ENCODE peak calls at places on chromosomes 5 and 9, in seven cellular contexts. S, Q, R, Z, X, F and E are unnamed samples.

GRCh38 chr9:133591985-133592384 is 17.2 kb downstream of the FAM163B start:
- DNase-seq in S (no peak), Q (no peak), R (no peak), Z (no peak), X (no peak), F (no peak), E (no peak)

GRCh38 chr5:6755941-6756340 is 42.7 kb downstream of the TENT4A start:
- DNase-seq in S (no peak), Q (no peak), R (no peak), Z (no peak), X (no peak), F (peak; percentile 51), E (no peak)

GRCh38 chr5:65907138-65907537 is 19.2 kb upstream of the ERBIN start:
- DNase-seq in S (no peak), Q (no peak), R (no peak), Z (no peak), X (no peak), F (no peak), E (no peak)

GRCh38 chr5:138037907-138038633 is 5.2 kb upstream of the FAM13B start:
- DNase-seq in S (no peak), Q (no peak), R (no peak), Z (no peak), X (no peak), F (no peak), E (no peak)

GRCh38 chr5:173872887-173873286 is 15.3 kb upstream of the CPEB4 start:
- DNase-seq in S (no peak), Q (no peak), R (no peak), Z (no peak), X (no peak), F (no peak), E (no peak)

GRCh38 chr9:123176230-123176629 is 92.2 kb downstream of the STRBP start:
- DNase-seq in S (no peak), Q (no peak), R (peak; percentile 47), Z (no peak), X (no peak), F (no peak), E (no peak)

GRCh38 chr5:162503796-162504195 is 436.2 kb downstream of the GABRG2 start:
- DNase-seq in S (no peak), Q (no peak), R (no peak), Z (no peak), X (no peak), F (no peak), E (no peak)

GRCh38 chr9:130490981-130491380 is 46.2 kb downstream of the ASS1 start:
- DNase-seq in S (no peak), Q (no peak), R (no peak), Z (no peak), X (no peak), F (no peak), E (no peak)

GRCh38 chr9:113316032-113316431 is 12.9 kb upstream of the RNF183 start:
- DNase-seq in S (no peak), Q (no peak), R (no peak), Z (no peak), X (no peak), F (no peak), E (no peak)

GRCh38 chr9:113309204-113309813 is 6.1 kb upstream of the RNF183 start:
- DNase-seq in S (peak; percentile 41), Q (no peak), R (peak; percentile 59), Z (peak; percentile 37), X (no peak), F (no peak), E (peak; percentile 28)

GRCh38 chr9:113317777-113318176 is 14.6 kb upstream of the RNF183 start:
- DNase-seq in S (no peak), Q (no peak), R (no peak), Z (no peak), X (no peak), F (no peak), E (no peak)

GRCh38 chr9:113310538-113310937 is 7.4 kb upstream of the RNF183 start:
- DNase-seq in S (no peak), Q (no peak), R (no peak), Z (peak; percentile 13), X (no peak), F (no peak), E (no peak)

DNA sequence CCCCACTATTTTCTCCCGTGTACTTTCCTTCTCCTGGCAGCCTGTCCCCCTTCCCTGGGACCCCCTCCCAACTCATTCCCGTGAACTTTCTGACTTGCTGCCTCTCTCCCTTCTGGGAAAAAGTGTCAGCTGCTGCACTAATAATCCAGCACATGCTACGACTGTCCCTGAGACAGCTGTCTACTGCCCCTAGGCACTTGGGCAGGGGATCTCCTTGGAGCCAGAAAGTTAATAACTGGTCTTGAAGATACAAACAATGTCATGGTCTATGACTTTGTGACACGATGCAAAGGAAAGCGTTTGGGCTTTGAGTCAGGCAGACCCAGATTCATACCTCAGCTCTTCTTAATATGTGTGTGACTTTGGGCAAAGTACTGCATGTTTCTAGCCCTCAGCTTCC is 10.1 kb upstream of the RNF183 start:
- DNase-seq in S (no peak), Q (no peak), R (no peak), Z (no peak), X (no peak), F (no peak), E (no peak)
- TF ChIP-seq POLR2A in S (no peak), Q (no peak), R (no peak), Z (no peak), X (no peak), F (no peak), E (no peak)

GRCh38 chr5:140366770-140367630 is 7.0 kb downstream of the SLC4A9 start:
- DNase-seq in S (peak; percentile 31), Q (no peak), R (no peak), Z (no peak), X (no peak), F (no peak), E (no peak)
- TF ChIP-seq CTCF in S (peak; percentile 25), Q (no peak), R (no peak), Z (no peak), X (no peak), F (no peak), E (no peak)

GRCh38 chr5:112857866-112858265 is 3.2 kb upstream of the SRP19 start:
- DNase-seq in S (no peak), Q (no peak), R (no peak), Z (no peak), X (no peak), F (no peak), E (no peak)

GRCh38 chr5:112849912-112850311 is 11.2 kb upstream of the SRP19 start:
- DNase-seq in S (no peak), Q (no peak), R (no peak), Z (no peak), X (no peak), F (no peak), E (no peak)

GRCh38 chr5:112854651-112855050 is 6.4 kb upstream of the SRP19 start:
- DNase-seq in S (no peak), Q (no peak), R (no peak), Z (no peak), X (no peak), F (no peak), E (no peak)
- H3K27ac ChIP-seq in S (no peak overlapping the region), Q (no peak overlapping the region), R (no peak overlapping the region), Z (no peak overlapping the region), X (no peak overlapping the region), F (no peak overlapping the region), E (no peak overlapping the region)

DNA sequence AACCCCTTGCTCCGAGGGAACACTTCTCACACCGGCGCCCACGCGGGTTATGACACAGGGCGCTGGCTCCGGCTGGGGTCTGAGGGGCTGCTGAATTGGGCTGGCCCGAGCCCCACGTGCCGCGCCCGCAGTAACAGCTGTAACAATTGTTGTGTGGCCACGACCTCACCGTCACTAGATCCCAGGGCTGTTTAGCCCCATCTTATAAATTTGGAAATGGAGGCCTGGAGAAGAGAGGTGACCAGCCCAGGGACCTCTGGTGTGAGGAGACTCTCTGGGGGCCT is 2.0 kb downstream of the EGFL7 start:
- DNase-seq in S (no peak), Q (no peak), R (no peak), Z (no peak), X (no peak), F (no peak), E (no peak)
- TF ChIP-seq POLR2A in S (no peak), Q (no peak), R (no peak), Z (no peak), X (no peak), F (no peak), E (no peak)

GRCh38 chr5:165805756-165806155 is 2300.3 kb downstream of the MAT2B start:
- DNase-seq in S (no peak), Q (no peak), R (no peak), Z (no peak), X (no peak), F (no peak), E (no peak)
- TF ChIP-seq CTCF in S (no peak), Q (no peak), R (no peak), Z (no peak), X (no peak), F (no peak), E (no peak)

DNA sequence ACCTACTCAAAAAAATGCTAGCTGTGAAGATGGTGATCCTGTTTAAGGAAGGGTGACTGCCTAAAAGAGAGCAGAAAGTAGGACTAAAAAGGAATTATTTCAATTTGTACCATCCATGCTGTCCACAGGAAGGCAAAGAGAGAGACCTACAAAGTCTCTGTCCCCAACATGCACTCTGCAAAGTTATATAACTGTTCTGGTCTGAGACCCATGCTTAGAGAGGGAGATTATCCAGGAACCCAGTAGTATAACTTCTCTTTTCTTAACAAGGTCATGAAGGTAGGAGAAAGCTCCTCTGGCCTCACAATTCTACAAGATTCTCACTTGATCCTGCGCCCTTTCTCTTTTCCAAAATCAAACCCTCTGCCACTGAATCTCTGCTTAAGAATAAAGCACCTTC is 25.8 kb downstream of the SLC22A4 start:
- DNase-seq in S (no peak), Q (no peak), R (no peak), Z (no peak), X (no peak), F (no peak), E (no peak)
- H3K27ac ChIP-seq in S (no peak overlapping the region), Q (peak overlapping the region; percentile 86), R (no peak overlapping the region), Z (no peak overlapping the region), X (no peak overlapping the region), F (no peak overlapping the region), E (no peak overlapping the region)

DNA sequence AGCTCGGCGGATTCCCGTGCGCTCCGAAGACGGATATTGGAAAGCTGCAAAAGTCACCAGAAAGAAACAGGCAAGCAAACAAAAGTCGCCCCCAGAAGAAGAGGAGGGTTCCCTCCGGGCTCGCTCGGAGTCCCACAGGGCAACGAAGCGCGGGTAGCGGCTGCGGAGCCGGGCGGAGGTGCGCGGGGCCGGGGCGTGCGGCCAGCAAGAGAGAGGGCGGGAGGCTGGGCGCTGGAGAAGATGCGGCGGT is at the start of gene FBN2:
- DNase-seq in S (no peak), Q (no peak), R (no peak), Z (no peak), X (no peak), F (peak; percentile 80), E (no peak)
- TF ChIP-seq POLR2A in S (no peak), Q (no peak), R (peak; percentile 3), Z (no peak), X (no peak), F (no peak), E (no peak)